ENCODE peak calls at places on chromosomes 16 and 17, in seven cellular contexts. N is stimulated activated CD4-positive, alpha-beta T cell treated with anti-CD3 and anti-CD28 coated beads, TNF-alpha, amount 100 ng/mL, for 1 hour; X is RCC 7860; P is T-helper 2 cell; V is A673; Y is sciatic nerve; Q is heart left ventricle. B is an unnamed sample.
A peak's percentile ranks its signal among the peaks of the same experiment; 100 is the strongest.

GRCh38 chr17:56939869-56940484 is 20.9 kb downstream of the COIL start:
- DNase-seq in Y (no peak), P (no peak), X (peak; percentile 54), N (no peak), Q (no peak), V (peak; percentile 84), B (peak; percentile 77)

GRCh38 chr16:88482630-88483391 is 29.7 kb downstream of the ZFPM1 start:
- DNase-seq in P (no peak), Y (no peak), V (no peak), N (no peak), X (no peak), Q (no peak), B (no peak)

GRCh38 chr17:60443713-60444112 is 21.4 kb downstream of the CHCT1 start:
- DNase-seq in N (no peak), P (no peak), V (no peak), Q (no peak), Y (no peak), X (no peak), B (no peak)

GRCh38 chr17:83180996-83181481 is 101.6 kb downstream of the METRNL start:
- DNase-seq in Q (no peak), Y (peak; percentile 37), N (no peak), X (no peak), P (no peak), V (no peak), B (no peak)

GRCh38 chr16:8113843-8114242 is 476.5 kb downstream of the TMEM114 start:
- DNase-seq in N (no peak), Y (no peak), Q (no peak), P (no peak), V (no peak), X (no peak), B (no peak)

GRCh38 chr17:77420476-77420803 is 279.7 kb downstream of the SEC14L1 start:
- DNase-seq in Q (no peak), P (no peak), X (no peak), Y (no peak), V (no peak), N (no peak), B (no peak)

GRCh38 chr17:42399121-42399520 is 10.9 kb upstream of the STAT3 start:
- DNase-seq in Q (no peak), V (no peak), P (no peak), N (no peak), X (no peak), Y (no peak), B (no peak)

GRCh38 chr17:21033350-21033749 is 9.5 kb downstream of the USP22 start:
- DNase-seq in P (no peak), N (no peak), V (no peak), X (no peak), Y (no peak), Q (no peak), B (no peak)

GRCh38 chr17:47850692-47851573 is at the start of gene SP6:
- DNase-seq in V (no peak), X (peak; percentile 69), N (peak; percentile 20), Q (no peak), P (no peak), Y (no peak), B (peak; percentile 83)